ENCODE peak calls at places on chromosomes 2 and 18, in eight cellular contexts. One of them, this sample, is unnamed.
A peak's percentile ranks its signal among the peaks of the same experiment; 100 is the strongest.

GRCh38 chr2:23430263-23430662 is 45.3 kb downstream of the KLHL29 start:
- DNase-seq in fibroblast of mammary gland: peak; percentile 83
- DNase-seq in pons: no peak
- DNase-seq in left ventricle myocardium superior: no peak
- DNase-seq in NCI-H345: no peak
- DNase-seq in activated CD4-positive, alpha-beta T cell treated with anti-CD3 and anti-CD28 coated beads for 24 hours: no peak
- DNase-seq in adrenal gland: no peak
- DNase-seq in GM10248: no peak
- DNase-seq in this sample: no peak

GRCh38 chr18:26133652-26134051 is at the start of gene PSMA8:
- DNase-seq in fibroblast of mammary gland: no peak
- DNase-seq in pons: no peak
- DNase-seq in left ventricle myocardium superior: peak; percentile 54
- DNase-seq in NCI-H345: no peak
- DNase-seq in activated CD4-positive, alpha-beta T cell treated with anti-CD3 and anti-CD28 coated beads for 24 hours: peak; percentile 22
- DNase-seq in adrenal gland: no peak
- DNase-seq in GM10248: no peak
- DNase-seq in this sample: no peak

GRCh38 chr2:10447300-10448207 is 573 bp downstream of the ODC1 start:
- DNase-seq in fibroblast of mammary gland: peak; percentile 38
- DNase-seq in pons: peak; percentile 65
- DNase-seq in left ventricle myocardium superior: no peak
- DNase-seq in NCI-H345: peak; percentile 41
- DNase-seq in activated CD4-positive, alpha-beta T cell treated with anti-CD3 and anti-CD28 coated beads for 24 hours: peak; percentile 31
- DNase-seq in adrenal gland: peak; percentile 71
- DNase-seq in GM10248: peak; percentile 78
- DNase-seq in this sample: peak; percentile 44

GRCh38 chr2:85945576-85945975 is 56.8 kb upstream of the ST3GAL5 start:
- DNase-seq in fibroblast of mammary gland: no peak
- DNase-seq in pons: no peak
- DNase-seq in left ventricle myocardium superior: no peak
- DNase-seq in NCI-H345: no peak
- DNase-seq in activated CD4-positive, alpha-beta T cell treated with anti-CD3 and anti-CD28 coated beads for 24 hours: no peak
- DNase-seq in adrenal gland: no peak
- DNase-seq in GM10248: no peak
- DNase-seq in this sample: no peak

GRCh38 chr18:58005036-58005435 is 39.0 kb upstream of the NEDD4L start:
- DNase-seq in fibroblast of mammary gland: peak; percentile 77
- DNase-seq in pons: no peak
- DNase-seq in left ventricle myocardium superior: no peak
- DNase-seq in NCI-H345: no peak
- DNase-seq in activated CD4-positive, alpha-beta T cell treated with anti-CD3 and anti-CD28 coated beads for 24 hours: no peak
- DNase-seq in adrenal gland: no peak
- DNase-seq in GM10248: no peak
- DNase-seq in this sample: no peak

GRCh38 chr2:239298126-239298804 is 102.6 kb downstream of the HDAC4 start:
- DNase-seq in fibroblast of mammary gland: no peak
- DNase-seq in pons: no peak
- DNase-seq in left ventricle myocardium superior: peak; percentile 31
- DNase-seq in NCI-H345: no peak
- DNase-seq in activated CD4-positive, alpha-beta T cell treated with anti-CD3 and anti-CD28 coated beads for 24 hours: peak; percentile 45
- DNase-seq in adrenal gland: no peak
- DNase-seq in GM10248: no peak
- DNase-seq in this sample: peak; percentile 14

GRCh38 chr18:46676162-46676830 is 19.3 kb upstream of the LOXHD1 start:
- DNase-seq in fibroblast of mammary gland: peak; percentile 69
- DNase-seq in pons: no peak
- DNase-seq in left ventricle myocardium superior: no peak
- DNase-seq in NCI-H345: peak; percentile 75
- DNase-seq in activated CD4-positive, alpha-beta T cell treated with anti-CD3 and anti-CD28 coated beads for 24 hours: no peak
- DNase-seq in adrenal gland: peak; percentile 74
- DNase-seq in GM10248: no peak
- DNase-seq in this sample: no peak

GRCh38 chr2:95159690-95160449 is at the start of gene ZNF514:
- DNase-seq in fibroblast of mammary gland: peak; percentile 52
- DNase-seq in pons: peak; percentile 73
- DNase-seq in left ventricle myocardium superior: peak; percentile 92
- DNase-seq in NCI-H345: peak; percentile 76
- DNase-seq in activated CD4-positive, alpha-beta T cell treated with anti-CD3 and anti-CD28 coated beads for 24 hours: peak; percentile 61
- DNase-seq in adrenal gland: peak; percentile 74
- DNase-seq in GM10248: peak; percentile 87
- DNase-seq in this sample: peak; percentile 44

GRCh38 chr2:46818141-46818552 is 97.5 kb downstream of the MCFD2 start:
- DNase-seq in fibroblast of mammary gland: peak; percentile 80
- DNase-seq in pons: no peak
- DNase-seq in left ventricle myocardium superior: peak; percentile 94
- DNase-seq in NCI-H345: no peak
- DNase-seq in activated CD4-positive, alpha-beta T cell treated with anti-CD3 and anti-CD28 coated beads for 24 hours: no peak
- DNase-seq in adrenal gland: no peak
- DNase-seq in GM10248: no peak
- DNase-seq in this sample: no peak

GRCh38 chr2:234969329-234970157 is 17.7 kb downstream of the SH3BP4 start:
- DNase-seq in fibroblast of mammary gland: no peak
- DNase-seq in pons: no peak
- DNase-seq in left ventricle myocardium superior: no peak
- DNase-seq in NCI-H345: no peak
- DNase-seq in activated CD4-positive, alpha-beta T cell treated with anti-CD3 and anti-CD28 coated beads for 24 hours: no peak
- DNase-seq in adrenal gland: no peak
- DNase-seq in GM10248: no peak
- DNase-seq in this sample: no peak

GRCh38 chr2:55550368-55551102 is 31.0 kb downstream of the CFAP36 start:
- DNase-seq in fibroblast of mammary gland: peak; percentile 88
- DNase-seq in pons: no peak
- DNase-seq in left ventricle myocardium superior: no peak
- DNase-seq in NCI-H345: no peak
- DNase-seq in activated CD4-positive, alpha-beta T cell treated with anti-CD3 and anti-CD28 coated beads for 24 hours: no peak
- DNase-seq in adrenal gland: no peak
- DNase-seq in GM10248: no peak
- DNase-seq in this sample: no peak

GRCh38 chr2:149080964-149081363 is 42.5 kb downstream of the LYPD6B start:
- DNase-seq in fibroblast of mammary gland: no peak
- DNase-seq in pons: no peak
- DNase-seq in left ventricle myocardium superior: no peak
- DNase-seq in NCI-H345: peak; percentile 62
- DNase-seq in activated CD4-positive, alpha-beta T cell treated with anti-CD3 and anti-CD28 coated beads for 24 hours: no peak
- DNase-seq in adrenal gland: no peak
- DNase-seq in GM10248: no peak
- DNase-seq in this sample: no peak

GRCh38 chr2:170204561-170204960 is 26.6 kb downstream of the MYO3B start:
- DNase-seq in fibroblast of mammary gland: no peak
- DNase-seq in pons: no peak
- DNase-seq in left ventricle myocardium superior: no peak
- DNase-seq in NCI-H345: no peak
- DNase-seq in activated CD4-positive, alpha-beta T cell treated with anti-CD3 and anti-CD28 coated beads for 24 hours: no peak
- DNase-seq in adrenal gland: no peak
- DNase-seq in GM10248: no peak
- DNase-seq in this sample: no peak

This sample was measured in Kasumi-1.